ENCODE peak calls at places on chromosomes 13 and 19, in nine cellular contexts. One of them, this sample, is unnamed. For H3K4me1, the result is how much of the 10 kb centered on the place peaks cover.

GRCh38 chr13:110431851-110432294 is 124.8 kb downstream of the COL4A2 start:
- DNase-seq in neuronal stem cell: no peak
- DNase-seq in hepatocyte: no peak
- DNase-seq in keratinocyte: no peak
- DNase-seq in cardiac muscle cell: no peak
- DNase-seq in tibial artery: peak
- DNase-seq in suprapubic skin: no peak
- DNase-seq in heart left ventricle: no peak
- DNase-seq in fibroblast of lung: no peak
- DNase-seq in this sample: no peak

GRCh38 chr19:48417436-48417835 is 24.0 kb downstream of the GRIN2D start:
- DNase-seq in neuronal stem cell: no peak
- DNase-seq in hepatocyte: no peak
- DNase-seq in keratinocyte: no peak
- DNase-seq in cardiac muscle cell: no peak
- DNase-seq in tibial artery: no peak
- DNase-seq in suprapubic skin: no peak
- DNase-seq in heart left ventricle: no peak
- DNase-seq in fibroblast of lung: no peak
- DNase-seq in this sample: no peak

GRCh38 chr19:39557791-39558622 is 18.0 kb upstream of the EID2 start:
- DNase-seq in neuronal stem cell: no peak
- DNase-seq in hepatocyte: peak
- DNase-seq in keratinocyte: no peak
- DNase-seq in cardiac muscle cell: peak
- DNase-seq in tibial artery: no peak
- DNase-seq in suprapubic skin: no peak
- DNase-seq in heart left ventricle: no peak
- DNase-seq in fibroblast of lung: no peak
- DNase-seq in this sample: no peak

GRCh38 chr13:87999791-88000190 is 328.6 kb downstream of the SLITRK5 start:
- DNase-seq in neuronal stem cell: no peak
- DNase-seq in hepatocyte: no peak
- DNase-seq in keratinocyte: no peak
- DNase-seq in cardiac muscle cell: no peak
- DNase-seq in tibial artery: no peak
- DNase-seq in suprapubic skin: no peak
- DNase-seq in heart left ventricle: no peak
- DNase-seq in fibroblast of lung: no peak
- DNase-seq in this sample: no peak

GRCh38 chr13:54614729-54615128 is 1586.1 kb downstream of the OLFM4 start:
- DNase-seq in neuronal stem cell: no peak
- DNase-seq in hepatocyte: no peak
- DNase-seq in keratinocyte: no peak
- DNase-seq in cardiac muscle cell: no peak
- DNase-seq in tibial artery: no peak
- DNase-seq in suprapubic skin: no peak
- DNase-seq in heart left ventricle: no peak
- DNase-seq in fibroblast of lung: no peak
- DNase-seq in this sample: no peak

GRCh38 chr13:95536629-95537241 is 15.8 kb upstream of the CLDN10 start:
- DNase-seq in neuronal stem cell: no peak
- DNase-seq in hepatocyte: peak
- DNase-seq in keratinocyte: no peak
- DNase-seq in cardiac muscle cell: peak
- DNase-seq in tibial artery: no peak
- DNase-seq in suprapubic skin: no peak
- DNase-seq in heart left ventricle: no peak
- DNase-seq in fibroblast of lung: no peak
- DNase-seq in this sample: no peak

GRCh38 chr13:30308548-30308947 is 1.2 kb upstream of the KATNAL1 start:
- DNase-seq in neuronal stem cell: no peak
- DNase-seq in hepatocyte: peak
- DNase-seq in keratinocyte: no peak
- DNase-seq in cardiac muscle cell: peak
- DNase-seq in tibial artery: no peak
- DNase-seq in suprapubic skin: no peak
- DNase-seq in heart left ventricle: no peak
- DNase-seq in fibroblast of lung: peak
- DNase-seq in this sample: no peak

GRCh38 chr13:99969934-99970760 is 1.4 kb downstream of the ZIC5 start:
- DNase-seq in neuronal stem cell: no peak
- DNase-seq in hepatocyte: no peak
- DNase-seq in keratinocyte: no peak
- DNase-seq in cardiac muscle cell: no peak
- DNase-seq in tibial artery: no peak
- DNase-seq in suprapubic skin: no peak
- DNase-seq in heart left ventricle: no peak
- DNase-seq in fibroblast of lung: peak
- DNase-seq in this sample: no peak

GRCh38 chr19:11410682-11411081 is 8.4 kb downstream of the RGL3 start:
- DNase-seq in neuronal stem cell: no peak
- DNase-seq in hepatocyte: no peak
- DNase-seq in keratinocyte: no peak
- DNase-seq in cardiac muscle cell: no peak
- DNase-seq in tibial artery: no peak
- DNase-seq in suprapubic skin: no peak
- DNase-seq in heart left ventricle: no peak
- DNase-seq in fibroblast of lung: peak
- DNase-seq in this sample: no peak

GRCh38 chr19:41641879-41642485 is 15.1 kb upstream of the CEACAM4 start:
- DNase-seq in neuronal stem cell: peak
- DNase-seq in hepatocyte: peak
- DNase-seq in keratinocyte: no peak
- DNase-seq in cardiac muscle cell: peak
- DNase-seq in tibial artery: no peak
- DNase-seq in suprapubic skin: no peak
- DNase-seq in heart left ventricle: no peak
- DNase-seq in fibroblast of lung: peak
- DNase-seq in this sample: no peak

GRCh38 chr19:55540619-55541018 is 3.7 kb upstream of the SBK2 start:
- DNase-seq in neuronal stem cell: no peak
- DNase-seq in hepatocyte: no peak
- DNase-seq in keratinocyte: no peak
- DNase-seq in cardiac muscle cell: no peak
- DNase-seq in tibial artery: no peak
- DNase-seq in suprapubic skin: no peak
- DNase-seq in heart left ventricle: no peak
- DNase-seq in fibroblast of lung: no peak
- DNase-seq in this sample: no peak

GRCh38 chr19:19094513-19094912 is 30.7 kb downstream of the SLC25A42 start:
- DNase-seq in neuronal stem cell: no peak
- DNase-seq in hepatocyte: peak
- DNase-seq in keratinocyte: no peak
- DNase-seq in cardiac muscle cell: no peak
- DNase-seq in tibial artery: no peak
- DNase-seq in suprapubic skin: no peak
- DNase-seq in heart left ventricle: no peak
- DNase-seq in fibroblast of lung: no peak
- DNase-seq in this sample: no peak

GRCh38 chr19:29681422-29682235 is 16.4 kb downstream of the PLEKHF1 start:
- DNase-seq in neuronal stem cell: no peak
- DNase-seq in hepatocyte: no peak
- DNase-seq in keratinocyte: no peak
- DNase-seq in cardiac muscle cell: peak
- DNase-seq in tibial artery: peak
- DNase-seq in suprapubic skin: no peak
- DNase-seq in heart left ventricle: no peak
- DNase-seq in fibroblast of lung: peak
- DNase-seq in this sample: no peak
- H3K4me1 ChIP-seq in neuronal stem cell: under half
- H3K4me1 ChIP-seq in hepatocyte: under half
- H3K4me1 ChIP-seq in keratinocyte: under half
- H3K4me1 ChIP-seq in cardiac muscle cell: under half
- H3K4me1 ChIP-seq in tibial artery: under half
- H3K4me1 ChIP-seq in suprapubic skin: half or more
- H3K4me1 ChIP-seq in heart left ventricle: under half
- H3K4me1 ChIP-seq in fibroblast of lung: under half
- H3K4me1 ChIP-seq in this sample: under half

GRCh38 chr13:113446488-113446854 is 6.8 kb downstream of the ADPRHL1 start:
- DNase-seq in neuronal stem cell: no peak
- DNase-seq in hepatocyte: no peak
- DNase-seq in keratinocyte: no peak
- DNase-seq in cardiac muscle cell: no peak
- DNase-seq in tibial artery: no peak
- DNase-seq in suprapubic skin: no peak
- DNase-seq in heart left ventricle: no peak
- DNase-seq in fibroblast of lung: no peak
- DNase-seq in this sample: no peak

GRCh38 chr13:113449693-113450347 is 3.5 kb downstream of the ADPRHL1 start:
- DNase-seq in neuronal stem cell: no peak
- DNase-seq in hepatocyte: no peak
- DNase-seq in keratinocyte: no peak
- DNase-seq in cardiac muscle cell: no peak
- DNase-seq in tibial artery: peak
- DNase-seq in suprapubic skin: peak
- DNase-seq in heart left ventricle: no peak
- DNase-seq in fibroblast of lung: no peak
- DNase-seq in this sample: no peak

GRCh38 chr13:113447596-113447995 is 5.7 kb downstream of the ADPRHL1 start:
- DNase-seq in neuronal stem cell: no peak
- DNase-seq in hepatocyte: no peak
- DNase-seq in keratinocyte: no peak
- DNase-seq in cardiac muscle cell: no peak
- DNase-seq in tibial artery: peak
- DNase-seq in suprapubic skin: no peak
- DNase-seq in heart left ventricle: no peak
- DNase-seq in fibroblast of lung: no peak
- DNase-seq in this sample: no peak

GRCh38 chr13:113448545-113448884 is 4.8 kb downstream of the ADPRHL1 start:
- DNase-seq in neuronal stem cell: no peak
- DNase-seq in hepatocyte: no peak
- DNase-seq in keratinocyte: no peak
- DNase-seq in cardiac muscle cell: no peak
- DNase-seq in tibial artery: peak
- DNase-seq in suprapubic skin: no peak
- DNase-seq in heart left ventricle: no peak
- DNase-seq in fibroblast of lung: no peak
- DNase-seq in this sample: no peak

GRCh38 chr13:113448885-113449692 is 4.2 kb downstream of the ADPRHL1 start:
- DNase-seq in neuronal stem cell: no peak
- DNase-seq in hepatocyte: peak
- DNase-seq in keratinocyte: peak
- DNase-seq in cardiac muscle cell: no peak
- DNase-seq in tibial artery: peak
- DNase-seq in suprapubic skin: peak
- DNase-seq in heart left ventricle: no peak
- DNase-seq in fibroblast of lung: no peak
- DNase-seq in this sample: no peak
- H3K4me3 ChIP-seq in neuronal stem cell: no peak
- H3K4me3 ChIP-seq in hepatocyte: no peak
- H3K4me3 ChIP-seq in keratinocyte: peak
- H3K4me3 ChIP-seq in cardiac muscle cell: no peak
- H3K4me3 ChIP-seq in tibial artery: no peak
- H3K4me3 ChIP-seq in suprapubic skin: peak
- H3K4me3 ChIP-seq in heart left ventricle: peak
- H3K4me3 ChIP-seq in fibroblast of lung: no peak
- H3K4me3 ChIP-seq in this sample: no peak

DNA sequence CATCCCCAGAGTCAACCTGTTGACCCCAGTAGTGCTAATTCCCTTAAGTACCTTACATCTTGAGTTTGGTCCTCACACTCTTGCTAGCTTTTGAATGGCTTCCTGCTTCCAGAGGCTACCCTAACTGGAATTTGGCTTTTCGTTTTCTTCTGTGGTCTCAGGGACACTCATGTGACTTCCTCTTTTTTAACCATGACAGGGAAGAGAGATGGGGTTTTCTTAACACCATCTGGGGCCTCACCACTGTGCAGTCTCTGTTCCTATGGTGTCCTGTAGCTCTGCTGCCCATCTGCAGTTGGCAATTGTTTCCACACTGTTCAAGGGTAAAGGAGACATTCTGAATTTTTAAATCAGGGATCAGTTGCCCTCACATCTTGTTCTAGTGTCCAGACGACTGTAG is 66.7 kb downstream of the SLC10A2 start:
- DNase-seq in neuronal stem cell: no peak
- DNase-seq in hepatocyte: no peak
- DNase-seq in keratinocyte: no peak
- DNase-seq in cardiac muscle cell: no peak
- DNase-seq in tibial artery: no peak
- DNase-seq in suprapubic skin: no peak
- DNase-seq in heart left ventricle: no peak
- DNase-seq in fibroblast of lung: no peak
- DNase-seq in this sample: no peak
- H3K4me1 ChIP-seq in neuronal stem cell: under half
- H3K4me1 ChIP-seq in hepatocyte: under half
- H3K4me1 ChIP-seq in keratinocyte: under half
- H3K4me1 ChIP-seq in cardiac muscle cell: under half
- H3K4me1 ChIP-seq in tibial artery: under half
- H3K4me1 ChIP-seq in suprapubic skin: under half
- H3K4me1 ChIP-seq in heart left ventricle: under half
- H3K4me1 ChIP-seq in fibroblast of lung: under half
- H3K4me1 ChIP-seq in this sample: under half

DNA sequence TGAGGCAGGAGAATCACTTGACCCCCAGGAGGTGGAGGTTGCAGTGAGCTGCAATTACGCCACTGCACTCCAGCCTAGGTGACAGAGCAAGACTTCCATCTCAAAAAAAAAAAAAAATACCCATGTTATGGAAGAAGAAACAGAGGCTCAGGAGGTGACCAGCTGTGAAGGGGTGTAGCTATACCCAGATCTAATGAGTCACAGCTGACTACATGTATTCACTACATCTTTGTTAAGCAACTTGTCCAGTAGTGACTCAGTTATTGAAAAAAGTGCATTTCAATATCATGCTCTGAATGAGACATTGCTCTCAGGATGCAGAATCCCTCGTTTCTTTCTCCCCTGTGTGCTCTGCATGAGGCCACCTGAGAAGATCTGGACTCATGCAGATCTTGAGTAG is 16.1 kb upstream of the SPART start:
- DNase-seq in neuronal stem cell: no peak
- DNase-seq in hepatocyte: no peak
- DNase-seq in keratinocyte: no peak
- DNase-seq in cardiac muscle cell: peak
- DNase-seq in tibial artery: no peak
- DNase-seq in suprapubic skin: no peak
- DNase-seq in heart left ventricle: no peak
- DNase-seq in fibroblast of lung: peak
- DNase-seq in this sample: no peak
- H3K4me3 ChIP-seq in neuronal stem cell: no peak
- H3K4me3 ChIP-seq in hepatocyte: no peak
- H3K4me3 ChIP-seq in keratinocyte: no peak
- H3K4me3 ChIP-seq in cardiac muscle cell: no peak
- H3K4me3 ChIP-seq in tibial artery: no peak
- H3K4me3 ChIP-seq in suprapubic skin: no peak
- H3K4me3 ChIP-seq in heart left ventricle: no peak
- H3K4me3 ChIP-seq in fibroblast of lung: no peak
- H3K4me3 ChIP-seq in this sample: no peak

DNA sequence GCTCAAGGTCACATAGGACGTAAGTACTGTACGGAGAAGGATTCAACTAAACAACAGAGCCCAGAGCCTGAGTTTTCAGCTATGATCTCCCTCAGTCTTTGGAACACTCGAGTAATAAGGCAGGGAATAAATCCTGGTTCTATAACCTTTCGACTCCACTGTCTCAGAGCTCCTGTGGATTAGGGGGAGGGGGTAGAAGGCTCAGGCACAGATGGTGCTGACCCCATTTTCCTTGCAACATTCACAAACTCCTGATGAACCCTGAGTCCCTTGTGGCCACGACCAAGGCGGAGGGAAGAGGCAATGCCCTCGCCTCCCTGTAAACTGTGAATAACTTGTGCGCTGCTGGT is 21.3 kb downstream of the NOVA2 start:
- DNase-seq in neuronal stem cell: no peak
- DNase-seq in hepatocyte: no peak
- DNase-seq in keratinocyte: no peak
- DNase-seq in cardiac muscle cell: no peak
- DNase-seq in tibial artery: no peak
- DNase-seq in suprapubic skin: no peak
- DNase-seq in heart left ventricle: no peak
- DNase-seq in fibroblast of lung: no peak
- DNase-seq in this sample: no peak
- H3K4me1 ChIP-seq in neuronal stem cell: under half
- H3K4me1 ChIP-seq in hepatocyte: under half
- H3K4me1 ChIP-seq in keratinocyte: under half
- H3K4me1 ChIP-seq in cardiac muscle cell: under half
- H3K4me1 ChIP-seq in tibial artery: under half
- H3K4me1 ChIP-seq in suprapubic skin: under half
- H3K4me1 ChIP-seq in heart left ventricle: under half
- H3K4me1 ChIP-seq in fibroblast of lung: under half
- H3K4me1 ChIP-seq in this sample: under half

This sample was measured in ascending aorta.